ENCODE peak calls at places on chromosomes 5 and 9, in five cellular contexts. Z, O, L, R and N are unnamed samples.

GRCh38 chr5:71681282-71681681 is 37.8 kb upstream of the CARTPT start:
- DNase-seq in Z (no peak), O (no peak), L (no peak), R (no peak), N (no peak)

GRCh38 chr9:100590481-100590880 is 12.6 kb downstream of the CAVIN4 start:
- DNase-seq in Z (no peak), O (no peak), L (no peak), R (no peak), N (no peak)

GRCh38 chr9:82526629-82527028 is 536.3 kb downstream of the RASEF start:
- DNase-seq in Z (no peak), O (no peak), L (no peak), R (no peak), N (no peak)

GRCh38 chr9:130890869-130891698 is 5.5 kb downstream of the QRFP start:
- DNase-seq in Z (peak), O (peak), L (no peak), R (no peak), N (no peak)

GRCh38 chr5:93831449-93831848 is 90.0 kb upstream of the POU5F2 start:
- DNase-seq in Z (no peak), O (no peak), L (no peak), R (no peak), N (no peak)

GRCh38 chr9:100437860-100438805 is 11.2 kb downstream of the MSANTD3 start:
- DNase-seq in Z (peak), O (peak), L (no peak), R (peak), N (peak)

GRCh38 chr5:92180406-92180805 is 797.3 kb upstream of the ARRDC3 start:
- DNase-seq in Z (no peak), O (no peak), L (no peak), R (no peak), N (no peak)

GRCh38 chr5:143142596-143143435 is 260.7 kb downstream of the NR3C1 start:
- DNase-seq in Z (no peak), O (no peak), L (no peak), R (no peak), N (no peak)

GRCh38 chr5:81717815-81718214 is 33.1 kb downstream of the SSBP2 start:
- DNase-seq in Z (no peak), O (no peak), L (no peak), R (no peak), N (no peak)

GRCh38 chr9:35691757-35692301 is 2.1 kb upstream of the TPM2 start:
- DNase-seq in Z (no peak), O (no peak), L (no peak), R (no peak), N (no peak)

GRCh38 chr9:2691626-2692025 is 25.7 kb upstream of the KCNV2 start:
- DNase-seq in Z (no peak), O (no peak), L (no peak), R (no peak), N (no peak)

GRCh38 chr9:74666625-74667316 is 169.6 kb downstream of the RORB start:
- DNase-seq in Z (no peak), O (no peak), L (no peak), R (no peak), N (no peak)

GRCh38 chr9:134993416-134993815 is 75.7 kb upstream of the FCN1 start:
- DNase-seq in Z (no peak), O (no peak), L (no peak), R (no peak), N (no peak)

GRCh38 chr5:156332245-156332644 is 5.3 kb downstream of the SGCD start:
- DNase-seq in Z (no peak), O (no peak), L (no peak), R (no peak), N (no peak)

GRCh38 chr5:180755601-180756000 is 15.7 kb upstream of the OR2Y1 start:
- DNase-seq in Z (no peak), O (no peak), L (no peak), R (no peak), N (no peak)

GRCh38 chr5:145499483-145499882 is 335.7 kb downstream of the PRELID2 start:
- DNase-seq in Z (no peak), O (no peak), L (no peak), R (no peak), N (no peak)

GRCh38 chr9:93441181-93441580 is 10.3 kb upstream of the FAM120A start:
- DNase-seq in Z (no peak), O (no peak), L (no peak), R (no peak), N (no peak)

GRCh38 chr5:124580925-124581821 is 165.3 kb downstream of the ZNF608 start:
- DNase-seq in Z (peak), O (no peak), L (no peak), R (peak), N (no peak)

DNA sequence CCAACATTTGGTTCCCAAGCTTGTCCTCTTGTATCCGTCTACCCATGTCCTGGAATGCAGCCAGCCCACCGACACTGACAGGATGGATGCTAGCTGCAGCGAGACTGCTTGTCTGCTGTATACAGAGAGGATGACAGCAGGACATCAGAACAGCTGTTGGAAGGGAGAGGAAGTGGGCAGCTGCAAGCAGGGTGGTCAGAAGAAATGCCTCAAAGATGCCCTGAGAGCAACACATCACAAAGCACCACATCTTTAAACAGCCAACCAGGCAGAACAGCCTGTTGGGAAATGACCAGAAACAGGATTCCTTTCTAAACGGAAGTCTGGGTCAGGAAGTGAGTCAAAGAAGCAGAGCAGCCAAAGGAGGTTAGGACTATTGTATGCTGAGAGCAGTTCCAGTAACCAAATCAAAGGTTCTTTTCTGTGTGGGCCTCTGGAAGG is 219.1 kb downstream of the NDUFS4 start:
- DNase-seq in Z (peak), O (no peak), L (no peak), R (no peak), N (no peak)
- TF ChIP-seq REST in Z (no peak), O (no peak), L (no peak), R (no peak), N (no peak)

GRCh38 chr9:126412945-126413344 is 86.3 kb downstream of the MVB12B start:
- DNase-seq in Z (no peak), O (no peak), L (no peak), R (no peak), N (no peak)

GRCh38 chr9:126411948-126412284 is 85.3 kb downstream of the MVB12B start:
- DNase-seq in Z (no peak), O (no peak), L (no peak), R (no peak), N (no peak)

GRCh38 chr9:126410229-126410628 is 83.6 kb downstream of the MVB12B start:
- DNase-seq in Z (no peak), O (no peak), L (no peak), R (no peak), N (no peak)

GRCh38 chr9:126413470-126414051 is 86.9 kb downstream of the MVB12B start:
- DNase-seq in Z (no peak), O (no peak), L (no peak), R (no peak), N (no peak)

DNA sequence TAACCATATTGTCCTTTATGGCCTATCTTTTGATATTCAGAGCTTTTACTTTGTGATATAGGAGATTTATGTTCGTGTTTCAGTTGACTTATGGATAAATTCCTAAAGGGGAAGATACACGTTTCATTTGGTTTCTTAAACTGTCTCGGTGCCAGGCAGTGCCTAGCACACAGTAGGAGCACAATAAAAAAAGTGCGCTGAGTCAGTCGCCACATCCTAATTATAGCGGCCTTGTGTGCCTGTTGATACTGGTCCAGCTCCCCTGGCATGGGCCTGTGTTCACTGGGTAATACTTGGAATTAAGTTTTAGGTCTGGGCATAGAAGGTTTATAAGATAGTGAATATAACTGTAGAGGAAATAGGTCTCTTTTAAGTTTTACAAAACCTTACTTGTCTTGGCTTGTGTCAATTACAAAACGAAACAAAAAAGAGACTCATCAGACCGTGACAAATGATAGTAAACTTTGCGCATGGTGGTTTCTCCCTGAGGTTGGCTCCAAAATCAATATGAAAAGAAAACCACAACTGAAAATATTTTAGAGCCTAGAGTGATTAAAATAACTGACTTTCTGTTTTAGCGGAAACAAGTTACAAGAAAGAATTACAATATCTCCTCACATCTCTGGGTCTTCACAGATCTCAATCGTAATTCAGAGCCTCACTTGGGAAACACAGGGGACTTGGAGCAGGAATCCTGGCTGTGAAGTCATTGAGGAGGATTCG is 84.8 kb downstream of the MVB12B start:
- DNase-seq in Z (no peak), O (no peak), L (peak), R (no peak), N (no peak)
- TF ChIP-seq GABPA in Z (no peak), O (no peak), L (peak), R (no peak), N (no peak)

DNA sequence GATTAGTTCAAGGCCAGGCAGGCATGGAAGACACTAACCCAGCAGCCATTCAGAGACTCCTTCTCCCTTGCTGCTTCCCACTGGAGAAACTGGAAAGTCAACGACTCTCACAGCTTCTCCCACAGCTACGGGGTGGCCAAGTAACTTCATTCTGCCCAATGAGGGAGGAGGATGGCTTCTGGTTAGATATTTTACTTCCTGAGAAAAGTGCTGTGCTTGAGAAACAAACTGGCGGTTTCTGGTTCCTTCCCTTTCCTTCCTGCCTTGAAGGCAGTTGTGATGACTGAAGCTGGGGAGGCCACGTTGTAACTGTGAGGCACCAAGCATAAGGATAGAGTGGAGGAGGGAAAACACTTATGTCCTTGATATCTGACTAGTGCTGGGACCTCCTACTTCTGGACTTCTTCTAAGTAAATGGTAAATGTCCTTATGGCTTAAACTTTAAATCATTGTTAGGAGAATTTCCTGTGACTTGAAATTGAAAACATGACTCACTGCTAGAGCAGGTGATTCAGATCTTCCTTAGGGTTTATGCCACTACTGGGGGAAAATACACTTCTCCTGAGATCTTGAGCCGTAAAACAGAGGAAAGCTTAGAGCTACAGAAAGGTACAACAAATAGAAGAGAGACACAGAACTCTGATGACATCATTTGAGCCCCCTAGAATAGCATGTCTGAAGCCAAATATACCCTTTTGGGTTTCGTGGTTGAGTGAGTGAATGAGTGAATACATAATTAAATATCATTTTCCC is 3.1 kb upstream of the GNPDA1 start:
- DNase-seq in Z (no peak), O (no peak), L (no peak), R (no peak), N (peak)
- TF ChIP-seq REST in Z (no peak), O (no peak), L (no peak), R (no peak), N (peak)

DNA sequence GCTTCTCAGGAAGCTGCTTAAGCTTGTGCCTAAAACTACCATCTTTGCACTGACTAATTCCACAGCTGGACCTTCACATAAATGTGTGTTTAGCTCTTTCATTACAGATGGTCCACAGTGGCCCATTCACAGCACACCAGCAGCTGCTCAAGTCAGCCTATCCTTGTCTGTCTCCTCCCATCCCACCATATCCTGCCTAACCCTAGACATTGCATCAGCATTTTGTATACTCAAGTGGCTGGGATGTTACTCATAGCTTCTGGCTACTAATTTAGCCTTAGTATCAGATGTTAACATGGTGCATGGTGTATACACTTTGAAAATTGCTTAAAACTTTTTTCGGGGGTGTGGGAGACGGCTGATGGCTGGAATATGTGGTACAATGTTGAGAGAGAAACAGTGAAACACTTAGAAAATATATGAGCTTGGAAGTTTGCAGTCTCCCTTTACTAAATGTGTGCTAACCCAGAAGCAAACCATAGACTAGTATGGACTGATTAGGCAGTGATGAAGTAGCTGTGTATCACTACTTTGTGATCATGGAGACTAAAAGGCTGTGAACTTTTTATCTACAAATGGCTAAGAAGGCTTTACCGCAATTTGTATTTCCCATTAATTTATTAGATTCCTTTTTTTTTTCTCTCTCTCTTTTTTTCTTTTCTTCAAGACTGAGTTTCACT is 83.1 kb downstream of the JMY start:
- DNase-seq in Z (no peak), O (no peak), L (no peak), R (no peak), N (no peak)
- TF ChIP-seq GABPA in Z (no peak), O (no peak), L (no peak), R (no peak), N (no peak)

DNA sequence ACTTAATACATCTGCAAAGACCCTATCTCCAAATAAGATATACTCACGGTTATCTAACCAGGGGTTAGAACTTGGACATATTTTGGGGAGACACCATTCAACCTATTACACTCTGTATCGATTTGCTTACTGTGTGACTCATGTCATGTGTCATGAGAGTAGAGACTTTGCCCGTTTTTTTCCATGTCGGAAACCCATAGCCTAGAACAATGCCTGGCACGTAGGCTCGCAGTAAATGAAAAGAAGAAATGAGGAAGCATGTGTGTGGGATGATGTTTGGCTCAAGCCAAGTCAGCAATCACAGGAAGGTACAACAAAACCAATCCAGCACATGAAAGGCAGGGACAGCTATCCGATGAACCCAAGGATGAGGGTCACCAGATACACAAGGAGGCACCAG is 94.6 kb upstream of the DNAH5 start:
- DNase-seq in Z (no peak), O (no peak), L (no peak), R (peak), N (no peak)
- TF ChIP-seq REST in Z (no peak), O (no peak), L (no peak), R (no peak), N (no peak)

GRCh38 chr9:126114409-126114760 is 212.2 kb upstream of the MVB12B start:
- DNase-seq in Z (no peak), O (no peak), L (no peak), R (no peak), N (no peak)
- TF ChIP-seq GABPA in Z (no peak), O (no peak), L (no peak), R (no peak), N (no peak)

DNA sequence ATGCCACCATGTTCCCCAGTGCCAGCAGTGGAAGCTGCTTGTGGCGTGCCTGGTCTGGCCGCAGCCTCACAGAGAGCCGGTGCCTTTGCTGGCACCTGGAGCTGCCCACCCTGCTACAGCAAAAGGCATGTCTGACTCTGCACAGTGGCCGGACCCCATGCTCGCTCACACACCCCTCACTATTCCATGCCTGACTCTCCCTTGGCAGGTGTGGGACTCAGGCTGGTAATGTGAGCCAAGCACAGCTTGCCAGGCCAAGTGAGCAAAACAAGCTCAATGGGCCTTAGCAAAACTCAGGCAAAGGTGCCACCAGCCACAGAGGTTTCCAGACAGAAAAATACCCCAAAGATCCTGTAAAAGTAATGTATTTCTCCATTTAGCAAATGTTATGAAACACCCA is 15.5 kb downstream of the GNA14 start:
- DNase-seq in Z (no peak), O (no peak), L (no peak), R (no peak), N (no peak)
- TF ChIP-seq REST in Z (no peak), O (no peak), L (no peak), R (no peak), N (no peak)

GRCh38 chr5:169697518-169697890 is 60.4 kb downstream of the DOCK2 start:
- DNase-seq in Z (no peak), O (no peak), L (no peak), R (no peak), N (no peak)

GRCh38 chr5:169695919-169696490 is 58.9 kb downstream of the DOCK2 start:
- DNase-seq in Z (peak), O (no peak), L (no peak), R (no peak), N (no peak)

GRCh38 chr5:169694221-169694620 is 57.1 kb downstream of the DOCK2 start:
- DNase-seq in Z (no peak), O (no peak), L (no peak), R (no peak), N (no peak)

GRCh38 chr5:169696621-169697517 is 59.8 kb downstream of the DOCK2 start:
- DNase-seq in Z (no peak), O (no peak), L (no peak), R (no peak), N (no peak)

DNA sequence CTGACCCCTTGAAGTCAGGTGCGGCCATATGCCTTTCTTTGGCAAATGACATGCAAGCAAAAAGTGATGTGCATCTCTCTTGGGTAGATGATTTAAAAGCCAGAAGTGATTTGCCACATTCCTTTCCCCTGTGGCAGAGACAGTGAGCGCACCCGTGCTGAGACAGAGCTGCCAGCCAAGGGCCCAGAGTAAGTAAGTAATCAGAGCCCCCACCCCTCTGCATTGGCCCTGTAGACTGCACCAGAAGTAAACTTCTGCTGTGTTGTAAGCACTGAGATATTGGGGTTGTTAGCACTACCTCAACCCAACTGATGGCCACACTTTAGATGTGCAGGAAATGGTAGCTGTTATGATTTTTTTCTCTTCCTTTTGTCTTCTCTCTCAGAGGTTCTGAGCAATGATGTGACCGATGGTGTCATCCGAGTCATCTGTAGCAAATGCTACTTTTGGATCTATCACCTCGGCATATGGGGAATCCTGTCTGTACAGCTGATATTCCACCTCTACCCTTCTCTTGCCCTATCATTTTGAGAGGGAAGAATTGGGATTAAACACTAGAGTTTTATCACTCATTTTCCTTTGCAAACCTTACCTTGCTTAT is 58.0 kb downstream of the DOCK2 start:
- DNase-seq in Z (no peak), O (no peak), L (no peak), R (no peak), N (no peak)
- TF ChIP-seq GABPA in Z (no peak), O (no peak), L (no peak), R (no peak), N (no peak)